ENCODE peak calls at places on chromosomes 2 and 18, in seven cellular contexts. One of them, this sample, is unnamed.

GRCh38 chr2:204453730-204454167 is 91.5 kb upstream of the PARD3B start:
- DNase-seq in sigmoid colon: peak; percentile 83
- DNase-seq in pancreas: peak; percentile 65
- DNase-seq in anterior cingulate cortex: no peak
- DNase-seq in A172: peak; percentile 34
- DNase-seq in DMS153: no peak
- DNase-seq in colonic mucosa: peak; percentile 61
- DNase-seq in this sample: peak; percentile 72

GRCh38 chr2:5689790-5690189 is 2.4 kb upstream of the SOX11 start:
- DNase-seq in A172: no peak
- DNase-seq in DMS153: no peak
- DNase-seq in pancreas: no peak
- DNase-seq in colonic mucosa: no peak
- DNase-seq in sigmoid colon: no peak
- DNase-seq in anterior cingulate cortex: no peak
- DNase-seq in this sample: no peak

GRCh38 chr2:74813201-74813600 is 20.7 kb upstream of the HK2 start:
- DNase-seq in anterior cingulate cortex: no peak
- DNase-seq in colonic mucosa: no peak
- DNase-seq in pancreas: no peak
- DNase-seq in DMS153: no peak
- DNase-seq in A172: no peak
- DNase-seq in sigmoid colon: no peak
- DNase-seq in this sample: no peak

GRCh38 chr2:32925976-32926707 is 20.6 kb upstream of the LTBP1 start:
- DNase-seq in colonic mucosa: no peak
- DNase-seq in DMS153: no peak
- DNase-seq in sigmoid colon: no peak
- DNase-seq in anterior cingulate cortex: no peak
- DNase-seq in pancreas: no peak
- DNase-seq in A172: no peak
- DNase-seq in this sample: no peak

GRCh38 chr18:29147944-29148343 is 971.0 kb upstream of the CDH2 start:
- DNase-seq in A172: peak; percentile 75
- DNase-seq in sigmoid colon: no peak
- DNase-seq in pancreas: no peak
- DNase-seq in colonic mucosa: no peak
- DNase-seq in DMS153: no peak
- DNase-seq in anterior cingulate cortex: no peak
- DNase-seq in this sample: peak; percentile 37

GRCh38 chr2:85468704-85469349 is 50.3 kb downstream of the SH2D6 start:
- DNase-seq in sigmoid colon: peak; percentile 54
- DNase-seq in A172: peak; percentile 63
- DNase-seq in DMS153: peak; percentile 39
- DNase-seq in pancreas: peak; percentile 58
- DNase-seq in colonic mucosa: peak; percentile 92
- DNase-seq in anterior cingulate cortex: no peak
- DNase-seq in this sample: peak; percentile 64

GRCh38 chr2:109256921-109257320 is 127.9 kb downstream of the SH3RF3 start:
- DNase-seq in A172: no peak
- DNase-seq in colonic mucosa: no peak
- DNase-seq in sigmoid colon: peak; percentile 85
- DNase-seq in anterior cingulate cortex: no peak
- DNase-seq in DMS153: no peak
- DNase-seq in pancreas: no peak
- DNase-seq in this sample: no peak

GRCh38 chr18:72013512-72013911 is 530.6 kb downstream of the CBLN2 start:
- DNase-seq in anterior cingulate cortex: no peak
- DNase-seq in A172: peak; percentile 44
- DNase-seq in pancreas: no peak
- DNase-seq in DMS153: no peak
- DNase-seq in sigmoid colon: no peak
- DNase-seq in colonic mucosa: no peak
- DNase-seq in this sample: peak; percentile 28

GRCh38 chr2:141767051-141767450 is 363.8 kb downstream of the LRP1B start:
- DNase-seq in anterior cingulate cortex: no peak
- DNase-seq in A172: peak; percentile 87
- DNase-seq in DMS153: no peak
- DNase-seq in sigmoid colon: no peak
- DNase-seq in colonic mucosa: no peak
- DNase-seq in pancreas: no peak
- DNase-seq in this sample: peak; percentile 85

GRCh38 chr18:49041677-49042570 is 91.2 kb upstream of the SMAD7 start:
- DNase-seq in A172: peak; percentile 36
- DNase-seq in colonic mucosa: peak; percentile 65
- DNase-seq in pancreas: no peak
- DNase-seq in anterior cingulate cortex: no peak
- DNase-seq in DMS153: no peak
- DNase-seq in sigmoid colon: peak; percentile 80
- DNase-seq in this sample: peak; percentile 63

GRCh38 chr18:3250237-3251107 is 2.9 kb downstream of the MYL12A start:
- DNase-seq in A172: peak; percentile 85
- DNase-seq in sigmoid colon: no peak
- DNase-seq in pancreas: no peak
- DNase-seq in DMS153: no peak
- DNase-seq in colonic mucosa: peak; percentile 5
- DNase-seq in anterior cingulate cortex: no peak
- DNase-seq in this sample: peak; percentile 39

GRCh38 chr2:38653715-38654494 is 12.0 kb upstream of the GALM start:
- DNase-seq in A172: no peak
- DNase-seq in colonic mucosa: no peak
- DNase-seq in DMS153: no peak
- DNase-seq in pancreas: no peak
- DNase-seq in sigmoid colon: no peak
- DNase-seq in anterior cingulate cortex: no peak
- DNase-seq in this sample: peak; percentile 32

GRCh38 chr2:185335879-185336278 is 402.7 kb upstream of the FSIP2 start:
- DNase-seq in colonic mucosa: no peak
- DNase-seq in DMS153: no peak
- DNase-seq in sigmoid colon: no peak
- DNase-seq in A172: no peak
- DNase-seq in pancreas: no peak
- DNase-seq in anterior cingulate cortex: no peak
- DNase-seq in this sample: no peak

GRCh38 chr2:23375448-23375847 is 9.5 kb upstream of the KLHL29 start:
- DNase-seq in pancreas: no peak
- DNase-seq in sigmoid colon: no peak
- DNase-seq in A172: peak; percentile 64
- DNase-seq in anterior cingulate cortex: no peak
- DNase-seq in DMS153: peak; percentile 20
- DNase-seq in colonic mucosa: no peak
- DNase-seq in this sample: peak; percentile 20

GRCh38 chr2:225471039-225471438 is 71.5 kb downstream of the NYAP2 start:
- DNase-seq in sigmoid colon: no peak
- DNase-seq in DMS153: peak; percentile 12
- DNase-seq in A172: no peak
- DNase-seq in colonic mucosa: no peak
- DNase-seq in anterior cingulate cortex: no peak
- DNase-seq in pancreas: no peak
- DNase-seq in this sample: no peak

GRCh38 chr2:64839844-64840243 is 149.4 kb upstream of the SLC1A4 start:
- DNase-seq in DMS153: no peak
- DNase-seq in colonic mucosa: no peak
- DNase-seq in anterior cingulate cortex: no peak
- DNase-seq in A172: no peak
- DNase-seq in pancreas: no peak
- DNase-seq in sigmoid colon: no peak
- DNase-seq in this sample: peak; percentile 27

GRCh38 chr2:15076668-15077067 is 444.2 kb downstream of the LRATD1 start:
- DNase-seq in colonic mucosa: no peak
- DNase-seq in pancreas: no peak
- DNase-seq in DMS153: no peak
- DNase-seq in anterior cingulate cortex: no peak
- DNase-seq in A172: no peak
- DNase-seq in sigmoid colon: no peak
- DNase-seq in this sample: no peak

GRCh38 chr18:28041366-28041765 is 135.6 kb downstream of the CDH2 start:
- DNase-seq in anterior cingulate cortex: no peak
- DNase-seq in sigmoid colon: no peak
- DNase-seq in colonic mucosa: no peak
- DNase-seq in A172: no peak
- DNase-seq in pancreas: no peak
- DNase-seq in DMS153: no peak
- DNase-seq in this sample: peak; percentile 91

GRCh38 chr2:178807227-178808008 is at the start of gene TTN:
- DNase-seq in pancreas: no peak
- DNase-seq in sigmoid colon: no peak
- DNase-seq in DMS153: no peak
- DNase-seq in anterior cingulate cortex: no peak
- DNase-seq in colonic mucosa: no peak
- DNase-seq in A172: no peak
- DNase-seq in this sample: no peak

GRCh38 chr18:52340466-52341378 is 725 bp downstream of the DCC start:
- DNase-seq in sigmoid colon: no peak
- DNase-seq in colonic mucosa: no peak
- DNase-seq in pancreas: peak; percentile 36
- DNase-seq in DMS153: no peak
- DNase-seq in anterior cingulate cortex: no peak
- DNase-seq in A172: no peak
- DNase-seq in this sample: peak; percentile 6

GRCh38 chr18:76348267-76349066 is 146.6 kb downstream of the ZNF516 start:
- DNase-seq in anterior cingulate cortex: no peak
- DNase-seq in pancreas: no peak
- DNase-seq in DMS153: peak; percentile 46
- DNase-seq in colonic mucosa: no peak
- DNase-seq in A172: no peak
- DNase-seq in sigmoid colon: no peak
- DNase-seq in this sample: peak; percentile 34

GRCh38 chr18:28189400-28190239 is 12.7 kb upstream of the CDH2 start:
- DNase-seq in A172: peak; percentile 63
- DNase-seq in sigmoid colon: no peak
- DNase-seq in pancreas: no peak
- DNase-seq in colonic mucosa: peak; percentile 31
- DNase-seq in DMS153: no peak
- DNase-seq in anterior cingulate cortex: no peak
- DNase-seq in this sample: peak; percentile 58

GRCh38 chr2:53994735-53995538 is 24.1 kb upstream of the PSME4 start:
- DNase-seq in sigmoid colon: no peak
- DNase-seq in A172: no peak
- DNase-seq in DMS153: no peak
- DNase-seq in pancreas: no peak
- DNase-seq in anterior cingulate cortex: no peak
- DNase-seq in colonic mucosa: no peak
- DNase-seq in this sample: no peak

GRCh38 chr2:224987733-224988132 is 54.5 kb downstream of the DOCK10 start:
- DNase-seq in colonic mucosa: no peak
- DNase-seq in DMS153: no peak
- DNase-seq in anterior cingulate cortex: no peak
- DNase-seq in A172: peak; percentile 34
- DNase-seq in pancreas: no peak
- DNase-seq in sigmoid colon: no peak
- DNase-seq in this sample: no peak

GRCh38 chr2:25132296-25132630 is 36.1 kb downstream of the POMC start:
- DNase-seq in anterior cingulate cortex: no peak
- DNase-seq in colonic mucosa: no peak
- DNase-seq in A172: no peak
- DNase-seq in sigmoid colon: no peak
- DNase-seq in DMS153: no peak
- DNase-seq in pancreas: no peak
- DNase-seq in this sample: no peak

GRCh38 chr2:189439342-189439741 is 1.9 kb upstream of the WDR75 start:
- DNase-seq in anterior cingulate cortex: no peak
- DNase-seq in colonic mucosa: no peak
- DNase-seq in A172: no peak
- DNase-seq in DMS153: no peak
- DNase-seq in sigmoid colon: no peak
- DNase-seq in pancreas: no peak
- DNase-seq in this sample: no peak

This sample was measured in astrocyte of the hippocampus.